ENCODE peak calls at places on chromosome X, in four cellular contexts. I is left ventricle myocardium inferior, K is transverse colon, Y is upper lobe of right lung. D is an unnamed sample.

GRCh38 chrX:74422576-74423288 is 1.4 kb downstream of the SLC16A2 start:
- DNase-seq in Y (peak; percentile 75), K (peak; percentile 35), I (peak; percentile 64), D (peak; percentile 71)

GRCh38 chrX:115625577-115626301 is 64.8 kb downstream of the PLS3 start:
- DNase-seq in K (no peak), Y (no peak), I (no peak), D (no peak)

GRCh38 chrX:115260330-115260729 is 26.4 kb upstream of the LRCH2 start:
- DNase-seq in I (no peak), K (no peak), Y (no peak), D (no peak)

GRCh38 chrX:135434258-135435138 is 12.8 kb downstream of the SMIM10L2A start:
- DNase-seq in Y (peak; percentile 32), K (no peak), I (no peak), D (no peak)

GRCh38 chrX:15146515-15146914 is 123.4 kb downstream of the ASB9 start:
- DNase-seq in I (no peak), K (peak; percentile 11), Y (no peak), D (no peak)

GRCh38 chrX:154648931-154649863 is 4.2 kb downstream of the CTAG2 start:
- DNase-seq in I (no peak), K (no peak), Y (no peak), D (peak; percentile 60)

GRCh38 chrX:104539081-104539480 is 26.9 kb upstream of the IL1RAPL2 start:
- DNase-seq in I (no peak), Y (no peak), K (no peak), D (no peak)

GRCh38 chrX:153438522-153438921 is 7.3 kb downstream of the TREX2 start:
- DNase-seq in I (no peak), Y (no peak), K (no peak), D (no peak)

GRCh38 chrX:150893936-150894335 is 4.5 kb downstream of the CD99L2 start:
- DNase-seq in K (no peak), Y (no peak), I (no peak), D (no peak)

GRCh38 chrX:3938587-3938986 is 225.1 kb upstream of the PRKX start:
- DNase-seq in Y (no peak), I (no peak), K (no peak), D (no peak)

GRCh38 chrX:57445046-57445445 is 146.8 kb upstream of the ZXDB start:
- DNase-seq in I (no peak), K (no peak), Y (no peak), D (no peak)

GRCh38 chrX:94676285-94676684 is 1002.3 kb downstream of the FAM133A start:
- DNase-seq in Y (no peak), I (no peak), K (no peak), D (no peak)

GRCh38 chrX:18997916-18998315 is 14.0 kb upstream of the PHKA2 start:
- DNase-seq in I (no peak), Y (no peak), K (no peak), D (no peak)

GRCh38 chrX:150502979-150503897 is 65.2 kb upstream of the MTM1 start:
- DNase-seq in I (no peak), Y (no peak), K (no peak), D (no peak)

GRCh38 chrX:88439935-88440334 is 307.1 kb upstream of the CPXCR1 start:
- DNase-seq in I (no peak), K (no peak), Y (no peak), D (no peak)

GRCh38 chrX:37646254-37646653 is 39.3 kb upstream of the XK start:
- DNase-seq in K (no peak), Y (no peak), I (no peak), D (no peak)
- TF ChIP-seq CTCF in K (no peak), Y (no peak), I (peak; percentile 8), D (no peak)

GRCh38 chrX:13418126-13419091 is 98.6 kb upstream of the ATXN3L start:
- DNase-seq in I (no peak), K (no peak), Y (no peak), D (no peak)

GRCh38 chrX:13420545-13421183 is 100.8 kb upstream of the ATXN3L start:
- DNase-seq in I (no peak), Y (no peak), K (no peak), D (no peak)

GRCh38 chrX:13415551-13415950 is 95.7 kb upstream of the ATXN3L start:
- DNase-seq in I (no peak), Y (no peak), K (no peak), D (no peak)

GRCh38 chrX:13419918-13420317 is 100.1 kb upstream of the ATXN3L start:
- DNase-seq in K (no peak), I (no peak), Y (no peak), D (no peak)

GRCh38 chrX:13419276-13419675 is 99.4 kb upstream of the ATXN3L start:
- DNase-seq in Y (no peak), K (no peak), I (no peak), D (no peak)
- H3K27ac ChIP-seq in Y (no peak overlapping the region), K (no peak overlapping the region), I (no peak overlapping the region), D (no peak overlapping the region)

GRCh38 chrX:24149346-24150050 is at the start of gene ZFX:
- DNase-seq in Y (peak; percentile 88), K (peak; percentile 82), I (peak; percentile 70), D (peak; percentile 76)

GRCh38 chrX:24148535-24149345 is 789 bp upstream of the ZFX start:
- DNase-seq in Y (no peak), I (no peak), K (no peak), D (peak; percentile 76)

GRCh38 chrX:24146283-24146865 is 3.2 kb upstream of the ZFX start:
- DNase-seq in I (no peak), K (no peak), Y (no peak), D (no peak)

GRCh38 chrX:24147165-24147564 is 2.4 kb upstream of the ZFX start:
- DNase-seq in Y (no peak), I (no peak), K (no peak), D (no peak)

GRCh38 chrX:24148118-24148517 is 1.4 kb upstream of the ZFX start:
- DNase-seq in Y (no peak), K (no peak), I (no peak), D (no peak)
- H3K4me3 ChIP-seq in Y (peak overlapping the region; percentile 48), K (peak overlapping the region; percentile 71), I (peak overlapping the region; percentile 80), D (peak overlapping the region; percentile 73)

GRCh38 chrX:29903365-29903764 is 312.0 kb upstream of the MAGEB2 start:
- DNase-seq in I (no peak), Y (no peak), K (no peak), D (no peak)
- TF ChIP-seq CTCF in I (peak; percentile 32), Y (peak; percentile 15), K (no peak), D (no peak)

GRCh38 chrX:44903107-44903506 is 30.1 kb downstream of the KDM6A start:
- DNase-seq in K (no peak), Y (no peak), I (no peak), D (no peak)

GRCh38 chrX:44903842-44904530 is 31.0 kb downstream of the KDM6A start:
- DNase-seq in I (no peak), K (no peak), Y (no peak), D (no peak)

GRCh38 chrX:44897539-44897938 is 24.6 kb downstream of the KDM6A start:
- DNase-seq in K (no peak), Y (no peak), I (no peak), D (no peak)

GRCh38 chrX:44896566-44897186 is 23.7 kb downstream of the KDM6A start:
- DNase-seq in Y (no peak), K (no peak), I (no peak), D (no peak)

DNA sequence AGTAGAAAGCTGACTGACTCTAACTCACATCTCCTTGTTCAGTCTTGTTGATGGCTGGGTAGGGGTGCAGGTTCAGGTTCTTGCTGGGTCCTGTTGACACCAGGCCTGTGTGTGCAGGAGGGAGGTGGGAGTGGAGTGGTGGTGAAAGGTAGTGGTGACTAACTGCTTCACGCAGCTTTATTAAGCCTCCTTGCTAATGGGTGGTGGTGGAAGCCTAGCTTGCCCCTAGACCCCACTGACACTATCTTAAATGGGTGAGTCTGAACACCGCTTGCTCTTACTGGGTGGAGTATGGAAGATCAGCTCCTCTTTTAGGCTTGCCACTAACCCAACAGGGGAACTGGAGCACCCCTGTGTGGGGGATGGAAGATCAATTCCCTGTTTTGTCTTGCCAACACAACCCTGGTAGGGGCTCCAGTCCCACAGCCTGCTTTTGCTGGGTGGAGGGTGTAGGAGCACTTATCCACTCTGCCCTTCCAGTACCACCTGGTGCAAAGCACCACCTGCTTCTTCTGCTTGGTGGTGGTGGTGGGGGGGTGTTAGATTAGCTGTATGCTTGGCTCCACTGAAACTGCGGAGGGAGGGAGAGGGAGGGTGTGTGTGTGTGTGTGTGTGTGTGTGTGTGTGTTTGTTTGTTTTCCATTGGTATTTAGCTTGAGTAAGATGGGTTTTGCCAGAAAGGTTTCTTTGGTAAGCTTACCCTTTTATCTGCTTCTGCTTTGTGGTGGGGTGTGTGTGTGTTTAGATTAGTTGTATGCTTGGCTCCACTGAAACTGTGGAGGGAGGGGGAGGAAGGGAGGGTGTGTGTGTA is 25.6 kb downstream of the KDM6A start:
- DNase-seq in I (no peak), Y (no peak), K (no peak), D (no peak)
- H3K27ac ChIP-seq in I (no peak overlapping the region), Y (no peak overlapping the region), K (no peak overlapping the region), D (no peak overlapping the region)

DNA sequence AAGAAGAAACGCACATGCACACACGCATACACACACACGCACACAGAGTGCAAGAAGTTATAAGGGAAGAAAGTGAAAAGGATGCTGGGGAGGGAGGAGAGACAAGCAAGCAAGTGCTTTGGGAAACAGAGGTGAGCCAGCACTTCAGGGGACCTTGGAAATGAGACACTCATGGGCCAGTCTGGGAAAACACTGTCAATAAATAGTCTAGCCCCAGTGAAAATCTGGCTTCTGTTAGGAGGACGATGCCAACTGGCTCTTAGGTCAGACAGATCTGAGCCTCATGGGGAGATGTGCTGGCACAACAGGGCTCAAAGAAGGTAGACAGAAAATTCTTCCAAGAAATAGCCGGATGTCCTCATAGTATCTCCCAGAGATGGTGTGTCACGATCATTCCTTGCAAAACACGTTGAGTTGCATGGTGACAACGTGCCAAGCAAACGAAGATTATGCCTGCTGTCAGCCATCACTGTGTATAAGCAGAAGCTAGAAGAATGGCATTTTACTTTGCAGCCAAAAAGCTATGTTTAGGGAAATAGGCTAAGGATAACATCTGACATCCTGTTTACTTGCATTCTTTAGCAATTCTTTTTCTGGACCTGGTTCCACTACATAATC is 557 bp upstream of the ARHGEF6 start:
- DNase-seq in I (peak; percentile 12), K (no peak), Y (no peak), D (no peak)
- H3K4me3 ChIP-seq in I (peak overlapping the region; percentile 57), K (no peak overlapping the region), Y (peak overlapping the region; percentile 47), D (peak overlapping the region; percentile 13)

GRCh38 chrX:26651755-26652154 is 435.8 kb downstream of the MAGEB5 start:
- DNase-seq in Y (no peak), K (no peak), I (no peak), D (no peak)
- TF ChIP-seq CTCF in Y (no peak), K (no peak), I (no peak), D (no peak)

DNA sequence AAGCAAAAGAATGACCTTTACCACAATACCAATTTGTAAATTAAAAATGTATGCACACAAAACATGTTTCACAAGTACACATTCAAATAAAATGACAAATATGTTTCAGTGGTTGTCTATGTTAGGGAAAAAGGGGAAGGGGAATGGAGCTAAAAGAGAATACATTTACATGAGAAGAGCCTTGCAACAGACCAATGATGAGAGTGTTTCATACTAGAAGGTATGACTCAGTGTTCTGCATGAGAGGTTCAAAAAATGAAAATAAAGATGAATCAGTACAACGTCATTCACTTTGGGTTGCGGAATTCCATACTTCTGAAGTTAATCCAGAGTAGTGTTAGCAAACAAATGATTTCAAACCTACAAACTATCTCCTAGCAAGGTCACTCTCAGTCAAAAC is 51.7 kb downstream of the RPGR start:
- DNase-seq in I (no peak), Y (no peak), K (no peak), D (no peak)
- H3K27ac ChIP-seq in I (no peak overlapping the region), Y (no peak overlapping the region), K (no peak overlapping the region), D (no peak overlapping the region)